ENCODE peak calls at places on chromosomes 12 and 14, in eight cellular contexts. H is activated T-helper 1 cell treated with Interleukin-2 at 50 U/mL for 16 hours, G is GM12892, N is M059J, L is RWPE2, V is T47D, U is EH, C is psoas muscle. J is an unnamed sample.

GRCh38 chr12:67220065-67220464 is 49.1 kb upstream of the CAND1 start:
- DNase-seq in L (no peak), G (no peak), V (peak), N (peak), H (no peak), U (no peak), C (no peak), J (peak)

GRCh38 chr12:83052890-83053541 is 366.3 kb downstream of the TMTC2 start:
- DNase-seq in C (no peak), H (no peak), L (no peak), V (no peak), U (no peak), N (no peak), G (no peak), J (no peak)

GRCh38 chr12:19064713-19065112 is 64.8 kb upstream of the PLEKHA5 start:
- DNase-seq in G (no peak), U (no peak), C (no peak), N (no peak), H (no peak), L (no peak), V (no peak), J (no peak)

GRCh38 chr12:123044351-123044750 is 63.9 kb downstream of the ARL6IP4 start:
- DNase-seq in H (no peak), V (no peak), G (no peak), C (no peak), U (no peak), L (no peak), N (no peak), J (no peak)

GRCh38 chr12:104686196-104686595 is 229.4 kb downstream of the CHST11 start:
- DNase-seq in L (no peak), U (peak), H (no peak), N (peak), C (no peak), V (no peak), G (no peak), J (peak)

GRCh38 chr14:22386924-22387775 is 201.9 kb downstream of the DAD1 start:
- DNase-seq in G (peak), V (peak), N (peak), L (no peak), H (no peak), C (peak), U (peak), J (peak)

GRCh38 chr12:42474391-42474790 is 115.2 kb downstream of the PRICKLE1 start:
- DNase-seq in H (no peak), L (no peak), N (peak), U (peak), G (no peak), V (no peak), C (no peak), J (peak)

GRCh38 chr12:78534311-78534710 is 330.3 kb upstream of the SYT1 start:
- DNase-seq in U (no peak), L (no peak), N (peak), H (no peak), C (no peak), G (no peak), V (no peak), J (peak)

GRCh38 chr14:101114726-101115481 is 211.4 kb upstream of the RTL1 start:
- DNase-seq in C (no peak), V (no peak), L (no peak), H (no peak), N (no peak), U (no peak), G (no peak), J (no peak)

GRCh38 chr14:71078481-71078880 is 171.2 kb downstream of the PCNX1 start:
- DNase-seq in N (peak), C (no peak), U (no peak), G (no peak), H (no peak), V (no peak), L (no peak), J (no peak)

GRCh38 chr14:104293231-104293841 is 154.9 kb downstream of the KIF26A start:
- DNase-seq in L (peak), C (no peak), V (no peak), G (no peak), N (no peak), H (no peak), U (no peak), J (no peak)

GRCh38 chr12:69929531-69929930 is 104.5 kb downstream of the MYRFL start:
- DNase-seq in G (no peak), C (no peak), L (no peak), H (no peak), V (no peak), N (peak), U (no peak), J (peak)

GRCh38 chr14:92544051-92544730 is 30.6 kb downstream of the RIN3 start:
- DNase-seq in V (no peak), U (no peak), H (no peak), N (no peak), C (no peak), G (no peak), L (no peak), J (no peak)

GRCh38 chr12:52539024-52539820 is 13.7 kb downstream of the KRT71 start:
- DNase-seq in C (no peak), N (peak), G (no peak), V (no peak), U (peak), L (no peak), H (no peak), J (peak)

GRCh38 chr14:61927015-61927414 is 164.8 kb downstream of the SNAPC1 start:
- DNase-seq in N (peak), G (no peak), L (no peak), C (no peak), H (no peak), U (peak), V (no peak), J (peak)

GRCh38 chr12:70590051-70590450 is 47.2 kb downstream of the PTPRB start:
- DNase-seq in U (peak), L (peak), V (peak), G (no peak), N (peak), H (peak), C (peak), J (peak)

GRCh38 chr14:20934148-20934762 is 21.0 kb upstream of the RNASE2 start:
- DNase-seq in C (peak), N (no peak), G (peak), H (peak), L (no peak), U (peak), V (no peak), J (peak)

GRCh38 chr14:93957751-93958566 is 18.4 kb downstream of the ASB2 start:
- DNase-seq in C (no peak), L (no peak), V (no peak), H (no peak), G (no peak), U (no peak), N (no peak), J (no peak)

GRCh38 chr12:29796823-29797263 is 13.1 kb upstream of the TMTC1 start:
- DNase-seq in H (no peak), G (no peak), C (no peak), L (no peak), U (peak), V (no peak), N (peak), J (peak)

GRCh38 chr12:117587646-117588287 is 226.3 kb upstream of the NOS1 start:
- DNase-seq in H (no peak), L (no peak), U (peak), C (peak), V (peak), G (peak), N (peak), J (peak)

GRCh38 chr12:25822281-25822680 is 136.2 kb upstream of the RASSF8 start:
- DNase-seq in N (no peak), V (no peak), U (no peak), G (no peak), H (no peak), C (no peak), L (no peak), J (no peak)

GRCh38 chr14:92039073-92039719 is 663 bp downstream of the TRIP11 start:
- DNase-seq in L (peak), C (no peak), G (no peak), H (no peak), V (peak), U (peak), N (peak), J (peak)

GRCh38 chr12:91766454-91766853 is 379.2 kb downstream of the BTG1 start:
- DNase-seq in C (no peak), V (no peak), U (no peak), H (no peak), G (no peak), L (no peak), N (no peak), J (no peak)

GRCh38 chr14:105952222-105952621 is 425.8 kb downstream of the TMEM121 start:
- DNase-seq in V (no peak), C (no peak), N (no peak), L (no peak), H (no peak), U (no peak), G (no peak), J (no peak)

GRCh38 chr12:113961921-113962710 is 4.0 kb downstream of the RBM19 start:
- DNase-seq in G (no peak), H (no peak), V (no peak), C (no peak), L (no peak), N (peak), U (peak), J (peak)

GRCh38 chr14:76882646-76883045 is 56.4 kb downstream of the LRRC74A start:
- DNase-seq in U (no peak), H (no peak), N (no peak), C (no peak), V (no peak), L (no peak), G (no peak), J (no peak)

GRCh38 chr12:96164951-96165858 is 29.0 kb upstream of the ELK3 start:
- DNase-seq in G (no peak), C (no peak), L (no peak), V (no peak), U (no peak), H (no peak), N (no peak), J (no peak)

GRCh38 chr12:14843425-14843887 is at the start of gene ART4:
- DNase-seq in L (no peak), N (no peak), U (no peak), V (no peak), G (no peak), C (peak), H (no peak), J (no peak)

GRCh38 chr14:87745507-87746118 is 247.4 kb downstream of the GALC start:
- DNase-seq in G (no peak), H (no peak), U (peak), N (no peak), C (no peak), V (peak), L (no peak), J (peak)

GRCh38 chr12:51326762-51327439 is 2.9 kb upstream of the BIN2 start:
- DNase-seq in V (no peak), U (peak), N (peak), H (no peak), C (peak), G (peak), L (no peak), J (peak)

GRCh38 chr12:115103884-115104883 is 420.2 kb upstream of the TBX3 start:
- DNase-seq in U (peak), C (no peak), N (peak), H (no peak), L (no peak), V (no peak), G (no peak), J (peak)

GRCh38 chr14:97218713-97219355 is 421.7 kb downstream of the VRK1 start:
- DNase-seq in H (no peak), L (no peak), G (no peak), N (no peak), U (no peak), C (no peak), V (no peak), J (no peak)

GRCh38 chr14:32509632-32510187 is 180.6 kb downstream of the AKAP6 start:
- DNase-seq in L (peak), V (no peak), H (no peak), C (peak), N (peak), G (no peak), U (peak), J (peak)

J was measured in EL.